ENCODE peak calls at places on chromosome 19, in ten cellular contexts. B is transverse colon, D is heart left ventricle, J is uterus, I is stomach, G is A549, R is esophagus muscularis mucosa, A is K562, K is breast epithelium, W is tibial nerve. E is an unnamed sample.

GRCh38 chr19:40523322-40524047 is 53.2 kb upstream of the SHKBP1 start:
- DNase-seq in B (peak; percentile 88), D (no peak), J (no peak), I (peak; percentile 80), G (peak; percentile 93), R (no peak), A (peak; percentile 70), K (no peak), W (no peak), E (peak; percentile 89)

GRCh38 chr19:10111405-10111811 is at the start of gene P2RY11:
- DNase-seq in B (peak; percentile 49), D (no peak), J (no peak), I (no peak), G (no peak), R (no peak), A (peak; percentile 11), K (no peak), W (no peak), E (peak; percentile 56)

GRCh38 chr19:5035817-5036732 is 67.2 kb downstream of the KDM4B start:
- DNase-seq in B (no peak), D (no peak), J (no peak), I (no peak), G (no peak), R (no peak), A (no peak), K (no peak), W (no peak), E (no peak)

GRCh38 chr19:6071103-6071485 is 39.2 kb downstream of the RFX2 start:
- DNase-seq in B (no peak), D (peak; percentile 7), J (no peak), I (no peak), G (no peak), R (peak; percentile 88), A (no peak), K (peak; percentile 16), W (no peak), E (no peak)

GRCh38 chr19:19134687-19135158 is 3.6 kb downstream of the TMEM161A start:
- DNase-seq in B (no peak), D (peak; percentile 83), J (no peak), I (peak; percentile 55), G (no peak), R (no peak), A (peak; percentile 87), K (no peak), W (no peak), E (no peak)

GRCh38 chr19:49133621-49134454 is 14.5 kb downstream of the PPFIA3 start:
- DNase-seq in B (peak; percentile 85), D (peak; percentile 72), J (peak; percentile 64), I (peak; percentile 90), G (peak; percentile 73), R (no peak), A (peak; percentile 72), K (no peak), W (no peak), E (peak; percentile 88)

GRCh38 chr19:48907671-48908070 is 7.6 kb downstream of the NUCB1 start:
- DNase-seq in B (peak; percentile 67), D (no peak), J (no peak), I (no peak), G (no peak), R (no peak), A (no peak), K (no peak), W (no peak), E (peak; percentile 85)

GRCh38 chr19:39506944-39507714 is 7.8 kb upstream of the SELENOV start:
- DNase-seq in B (no peak), D (no peak), J (no peak), I (no peak), G (peak; percentile 99), R (no peak), A (peak; percentile 92), K (no peak), W (no peak), E (no peak)

GRCh38 chr19:49567722-49568454 is 12.5 kb downstream of the NOSIP start:
- DNase-seq in B (peak; percentile 57), D (no peak), J (no peak), I (no peak), G (no peak), R (no peak), A (peak; percentile 36), K (no peak), W (no peak), E (peak; percentile 67)

GRCh38 chr19:47682939-47683338 is 30.3 kb upstream of the EHD2 start:
- DNase-seq in B (no peak), D (no peak), J (no peak), I (peak; percentile 71), G (no peak), R (no peak), A (no peak), K (no peak), W (no peak), E (no peak)

GRCh38 chr19:23415561-23416191 is 20.4 kb upstream of the ZNF91 start:
- DNase-seq in B (peak; percentile 86), D (peak; percentile 36), J (no peak), I (no peak), G (no peak), R (no peak), A (no peak), K (no peak), W (no peak), E (no peak)

GRCh38 chr19:18225702-18226468 is at the start of gene PDE4C:
- DNase-seq in B (no peak), D (peak; percentile 66), J (no peak), I (no peak), G (no peak), R (no peak), A (no peak), K (no peak), W (no peak), E (no peak)

GRCh38 chr19:18440421-18440877 is 2.5 kb upstream of the ISYNA1 start:
- DNase-seq in B (no peak), D (no peak), J (no peak), I (no peak), G (no peak), R (no peak), A (no peak), K (no peak), W (no peak), E (no peak)

DNA sequence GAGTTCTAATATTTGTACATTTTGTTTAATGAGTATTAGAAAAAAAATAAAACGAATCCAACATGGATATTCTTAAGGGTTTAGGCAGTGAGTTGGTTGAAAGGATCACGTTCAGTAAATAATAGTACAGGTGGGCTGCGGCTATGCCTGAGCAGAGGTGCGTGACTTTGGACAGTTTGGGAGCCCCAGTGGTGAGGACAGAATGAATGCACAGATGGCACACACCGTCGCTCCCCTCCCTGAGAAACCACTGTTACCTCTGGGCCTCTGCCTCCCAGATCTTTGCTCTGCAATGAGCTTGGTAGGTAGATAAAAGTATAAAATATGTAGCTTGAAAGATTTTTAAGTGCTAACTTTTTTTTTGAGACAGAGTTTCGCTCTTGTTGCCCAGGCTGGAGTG is 153.3 kb downstream of the SIPA1L3 start:
- DNase-seq in B (no peak), D (no peak), J (no peak), I (no peak), G (no peak), R (no peak), A (no peak), K (no peak), W (no peak), E (no peak)
- H3K27ac ChIP-seq in B (no peak overlapping the region), D (no peak overlapping the region), J (no peak overlapping the region), I (no peak overlapping the region), G (no peak overlapping the region), R (no peak overlapping the region), A (no peak overlapping the region), K (no peak overlapping the region), W (no peak overlapping the region), E (no peak overlapping the region)

DNA sequence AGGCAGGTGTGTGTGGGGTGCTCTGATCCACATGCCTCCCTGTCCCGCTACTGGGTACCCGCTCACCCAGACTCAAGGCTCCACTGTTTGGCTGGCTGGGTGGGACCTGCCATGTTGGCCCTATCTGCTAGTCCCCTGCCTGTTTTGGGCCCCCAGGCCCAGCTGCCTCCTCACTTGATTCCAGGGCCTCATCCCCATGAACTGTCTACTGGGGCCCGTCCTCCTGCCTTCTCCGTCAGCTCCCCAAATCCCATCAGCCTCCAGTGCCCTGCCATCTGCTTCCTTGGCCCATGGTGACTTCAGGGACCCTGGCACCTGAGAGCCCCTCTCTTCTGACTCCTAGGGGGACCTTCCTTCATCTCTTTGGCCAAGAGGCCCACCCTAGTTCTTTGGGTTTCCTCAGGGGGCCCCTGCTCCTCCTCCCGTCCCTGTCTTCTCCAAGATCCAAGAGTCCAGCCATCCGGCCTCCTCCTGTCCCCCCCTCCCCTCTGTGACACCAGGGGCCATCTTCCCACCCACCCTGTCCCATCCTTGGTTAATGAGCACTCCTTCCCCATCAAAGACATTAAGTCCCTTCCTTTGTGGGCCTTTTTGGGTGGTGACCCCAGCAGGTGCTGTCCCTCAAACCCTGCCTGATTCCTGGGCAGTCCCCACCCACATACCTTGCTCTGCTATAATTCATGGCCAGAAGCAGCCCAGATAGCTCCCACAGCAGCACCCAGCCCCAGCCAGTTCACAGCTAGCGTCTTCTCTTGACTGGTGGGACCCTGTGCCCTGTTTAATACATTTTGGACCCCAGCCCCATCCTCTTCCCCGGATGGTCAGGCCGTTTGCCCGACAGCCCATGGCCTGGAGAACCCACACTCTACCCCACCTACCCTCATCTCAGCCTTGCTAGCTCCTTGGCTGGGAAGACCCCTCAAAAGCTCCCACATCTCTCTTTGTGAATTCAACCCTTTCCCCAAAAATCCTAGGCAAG is 1.9 kb downstream of the CCDC106 start:
- DNase-seq in B (no peak), D (no peak), J (no peak), I (no peak), G (no peak), R (no peak), A (no peak), K (no peak), W (no peak), E (no peak)
- TF ChIP-seq POLR2A in B (no peak), D (no peak), J (no peak), I (no peak), G (no peak), R (no peak), A (no peak), K (no peak), W (no peak), E (no peak)

GRCh38 chr19:2288743-2289713 is 7.1 kb upstream of the PEAK3 start:
- DNase-seq in B (no peak), D (no peak), J (no peak), I (no peak), G (no peak), R (no peak), A (no peak), K (no peak), W (no peak), E (no peak)
- H3K4me3 ChIP-seq in B (no peak overlapping the region), D (no peak overlapping the region), J (no peak overlapping the region), I (peak overlapping the region; percentile 45), G (peak overlapping the region; percentile 40), R (peak overlapping the region; percentile 52), A (peak overlapping the region; percentile 43), K (peak overlapping the region; percentile 45), W (peak overlapping the region; percentile 28), E (peak overlapping the region; percentile 58)

DNA sequence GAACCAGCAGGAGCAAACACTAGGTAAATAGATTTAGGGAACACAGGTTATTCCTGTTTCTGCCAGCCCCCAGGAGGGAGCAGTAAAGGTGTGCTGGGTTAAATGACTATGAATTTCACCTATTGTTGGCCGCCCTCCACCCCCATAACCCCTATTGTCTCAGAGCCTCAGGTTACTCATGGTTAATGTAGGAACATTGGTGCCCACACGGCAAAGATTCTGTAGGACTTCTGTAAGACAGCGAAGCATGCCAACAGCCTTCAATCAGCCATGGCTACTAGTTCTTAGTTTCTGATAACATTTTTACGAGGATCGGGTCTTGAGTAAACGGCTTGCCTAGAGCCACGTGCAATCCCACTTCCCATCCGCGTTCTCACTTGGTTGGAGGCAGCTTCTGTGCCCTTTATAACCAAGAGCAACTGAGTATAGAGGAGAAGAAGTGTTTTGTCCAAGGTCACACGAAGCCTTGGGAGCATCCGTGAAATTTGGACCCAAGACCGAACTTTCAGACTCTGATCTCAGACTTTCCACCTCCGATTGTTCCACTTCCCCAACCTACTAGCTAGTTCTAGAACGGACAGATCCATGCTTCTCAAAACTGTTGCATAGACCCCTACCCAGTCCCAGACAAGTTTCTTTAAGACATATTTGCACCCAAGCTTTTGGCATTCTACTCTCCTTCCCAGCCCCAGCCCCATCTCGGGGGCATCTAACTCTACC is 5.1 kb upstream of the CACNG8 start:
- DNase-seq in B (no peak), D (no peak), J (no peak), I (no peak), G (no peak), R (no peak), A (no peak), K (no peak), W (no peak), E (no peak)
- H3K27ac ChIP-seq in B (no peak overlapping the region), D (no peak overlapping the region), J (no peak overlapping the region), I (no peak overlapping the region), G (no peak overlapping the region), R (no peak overlapping the region), A (no peak overlapping the region), K (no peak overlapping the region), W (no peak overlapping the region), E (no peak overlapping the region)